ENCODE peak calls at places on chromosomes 7 and 10, in nine cellular contexts. Q is uterus, R is transverse colon, N is cardiac fibroblast, Y is hepatocyte, B is right lobe of liver, C is mucosa of descending colon, P is AG09309, D is choroid plexus epithelial cell. I is an unnamed sample.

GRCh38 chr7:105011771-105012502 is 2.1 kb upstream of the KMT2E start:
- DNase-seq in Q (peak), R (peak), N (no peak), Y (no peak), B (no peak), C (peak), P (no peak), D (no peak), I (no peak)

GRCh38 chr7:135684699-135685098 is 22.4 kb downstream of the STMP1 start:
- DNase-seq in Q (no peak), R (no peak), N (peak), Y (no peak), B (no peak), C (no peak), P (no peak), D (no peak), I (no peak)

GRCh38 chr7:39683216-39683845 is 60.0 kb downstream of the RALA start:
- DNase-seq in Q (no peak), R (no peak), N (peak), Y (peak), B (no peak), C (no peak), P (no peak), D (peak), I (peak)

GRCh38 chr10:88194041-88194887 is 330.8 kb downstream of the PTEN start:
- DNase-seq in Q (peak), R (no peak), N (peak), Y (no peak), B (no peak), C (no peak), P (no peak), D (no peak), I (peak)

GRCh38 chr7:4774804-4775280 is 581 bp upstream of the AP5Z1 start:
- DNase-seq in Q (no peak), R (no peak), N (peak), Y (peak), B (no peak), C (peak), P (peak), D (peak), I (peak)

GRCh38 chr7:7821517-7821916 is 103.1 kb upstream of the RPA3 start:
- DNase-seq in Q (no peak), R (no peak), N (no peak), Y (no peak), B (no peak), C (no peak), P (no peak), D (no peak), I (no peak)

GRCh38 chr10:672139-672538 is 17.3 kb downstream of the DIP2C start:
- DNase-seq in Q (no peak), R (peak), N (no peak), Y (no peak), B (no peak), C (peak), P (no peak), D (no peak), I (no peak)

GRCh38 chr7:84412161-84412969 is 217.8 kb upstream of the SEMA3A start:
- DNase-seq in Q (no peak), R (no peak), N (peak), Y (peak), B (no peak), C (no peak), P (peak), D (peak), I (peak)

GRCh38 chr10:64041185-64041988 is 520.2 kb downstream of the REEP3 start:
- DNase-seq in Q (peak), R (peak), N (peak), Y (peak), B (peak), C (peak), P (peak), D (peak), I (peak)

GRCh38 chr7:134255814-134256213 is 60.9 kb downstream of the SLC35B4 start:
- DNase-seq in Q (no peak), R (no peak), N (no peak), Y (no peak), B (no peak), C (no peak), P (no peak), D (no peak), I (no peak)

GRCh38 chr7:11127988-11128387 is 154.3 kb downstream of the PHF14 start:
- DNase-seq in Q (no peak), R (no peak), N (no peak), Y (no peak), B (no peak), C (no peak), P (no peak), D (no peak), I (no peak)

GRCh38 chr7:6516387-6516983 is 34.8 kb downstream of the GRID2IP start:
- DNase-seq in Q (peak), R (peak), N (peak), Y (peak), B (peak), C (peak), P (peak), D (peak), I (peak)

GRCh38 chr10:69801434-69802315 is at the start of gene COL13A1:
- DNase-seq in Q (peak), R (peak), N (peak), Y (peak), B (no peak), C (peak), P (no peak), D (peak), I (peak)

GRCh38 chr7:135620980-135621850 is 41.1 kb upstream of the STMP1 start:
- DNase-seq in Q (no peak), R (peak), N (peak), Y (peak), B (no peak), C (no peak), P (peak), D (peak), I (peak)

GRCh38 chr7:80136276-80137045 is 1.8 kb downstream of the GNAI1 start:
- DNase-seq in Q (no peak), R (no peak), N (peak), Y (peak), B (no peak), C (no peak), P (no peak), D (peak), I (peak)

GRCh38 chr7:80133361-80134104 is 1.1 kb upstream of the GNAI1 start:
- DNase-seq in Q (no peak), R (peak), N (peak), Y (peak), B (no peak), C (no peak), P (no peak), D (peak), I (no peak)

GRCh38 chr7:80135306-80136104 is 874 bp downstream of the GNAI1 start:
- DNase-seq in Q (peak), R (peak), N (peak), Y (peak), B (no peak), C (peak), P (no peak), D (peak), I (peak)

GRCh38 chr7:80134105-80134535 is 511 bp upstream of the GNAI1 start:
- DNase-seq in Q (no peak), R (no peak), N (no peak), Y (no peak), B (no peak), C (no peak), P (no peak), D (no peak), I (no peak)

DNA sequence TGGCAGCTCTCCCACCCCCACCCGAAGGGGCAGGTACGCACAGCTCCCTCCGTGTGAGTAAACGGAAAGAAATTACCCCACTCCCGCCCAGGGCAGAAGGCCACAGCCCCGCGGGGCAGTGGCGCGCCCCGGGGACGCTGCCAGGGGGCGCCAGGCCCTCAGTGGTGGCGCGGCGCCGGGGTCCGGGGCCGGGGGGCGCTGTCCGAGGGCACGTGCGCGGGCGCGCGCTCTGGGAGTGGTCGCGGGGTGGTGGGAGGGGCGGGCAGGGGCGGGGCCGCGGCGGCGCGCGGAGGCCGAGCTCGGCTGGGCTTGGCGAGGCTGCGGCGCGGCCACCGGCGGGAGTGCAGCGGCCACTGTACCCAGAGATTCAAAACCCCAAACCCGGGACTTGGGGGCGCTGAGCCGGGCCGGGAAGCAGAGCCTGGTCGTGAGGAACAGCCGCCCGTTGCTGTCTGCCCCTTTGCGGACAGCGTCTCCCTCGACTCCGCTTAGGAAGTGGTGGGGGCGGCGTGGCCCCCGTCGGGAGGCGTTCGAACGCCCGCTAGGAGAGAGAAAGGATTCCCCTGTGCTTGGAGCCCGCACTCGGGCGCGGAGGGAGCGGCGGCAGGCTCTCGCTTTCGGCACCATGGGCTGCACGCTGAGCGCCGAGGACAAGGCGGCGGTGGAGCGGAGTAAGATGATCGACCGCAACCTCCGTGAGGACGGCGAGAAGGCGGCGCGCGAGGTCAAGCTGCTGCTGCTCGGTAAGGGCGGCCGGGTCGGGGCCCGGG is at the start of gene GNAI1:
- DNase-seq in Q (peak), R (peak), N (peak), Y (peak), B (peak), C (peak), P (peak), D (peak), I (peak)
- TF ChIP-seq CTCF in Q (peak), R (peak), N (peak), Y (peak), B (peak), C (peak), P (peak), D (peak), I (peak)

GRCh38 chr7:1663857-1664651 is 6.0 kb upstream of the ELFN1 start:
- DNase-seq in Q (peak), R (peak), N (no peak), Y (peak), B (peak), C (peak), P (no peak), D (no peak), I (no peak)

GRCh38 chr7:1666251-1666778 is 3.8 kb upstream of the ELFN1 start:
- DNase-seq in Q (no peak), R (no peak), N (no peak), Y (peak), B (peak), C (peak), P (no peak), D (no peak), I (no peak)

GRCh38 chr7:1666779-1667565 is 3.1 kb upstream of the ELFN1 start:
- DNase-seq in Q (no peak), R (no peak), N (no peak), Y (peak), B (peak), C (peak), P (no peak), D (no peak), I (peak)

GRCh38 chr7:1664711-1665591 is 5.1 kb upstream of the ELFN1 start:
- DNase-seq in Q (peak), R (peak), N (peak), Y (peak), B (peak), C (peak), P (no peak), D (peak), I (peak)

DNA sequence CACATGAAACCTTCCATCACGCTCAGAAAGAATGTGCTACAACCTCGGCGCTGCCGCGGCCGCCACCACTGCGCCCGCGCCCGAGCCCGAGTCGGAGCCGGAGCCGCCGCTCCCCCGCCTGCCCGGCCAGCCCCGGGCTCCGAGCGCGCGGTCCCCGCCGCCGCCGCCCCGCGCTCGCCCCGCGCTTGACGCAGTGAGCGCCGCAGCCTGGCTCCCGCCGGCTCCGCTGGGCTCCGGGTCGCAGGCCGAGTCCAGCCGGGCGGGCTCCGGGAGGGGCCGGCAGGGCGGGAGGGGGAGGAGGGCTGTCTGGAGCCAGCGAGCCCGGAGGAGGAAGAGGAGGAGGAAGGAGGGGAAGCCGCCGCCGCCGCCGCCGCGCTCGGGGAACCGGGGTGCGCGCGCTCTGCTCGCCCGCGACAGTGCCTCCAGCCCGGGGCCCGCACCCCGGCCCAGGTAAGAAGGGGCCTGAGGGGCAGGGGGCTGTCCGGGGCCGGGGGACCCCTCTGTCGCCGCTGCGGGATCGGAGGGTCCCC is 4.3 kb upstream of the ELFN1 start:
- DNase-seq in Q (no peak), R (no peak), N (peak), Y (peak), B (peak), C (peak), P (no peak), D (peak), I (no peak)
- H3K4me3 ChIP-seq in Q (peak), R (peak), N (peak), Y (no peak), B (peak), C (no peak), P (peak), D (peak), I (peak)

GRCh38 chr7:124276005-124276606 is 243.2 kb upstream of the TMEM229A start:
- DNase-seq in Q (no peak), R (peak), N (peak), Y (peak), B (no peak), C (no peak), P (no peak), D (peak), I (peak)
- TF ChIP-seq CTCF in Q (no peak), R (peak), N (peak), Y (peak), B (peak), C (no peak), P (no peak), D (peak), I (peak)

GRCh38 chr7:87785368-87785995 is 90.7 kb downstream of the SLC25A40 start:
- DNase-seq in Q (no peak), R (no peak), N (no peak), Y (no peak), B (no peak), C (no peak), P (no peak), D (no peak), I (no peak)
- H3K4me3 ChIP-seq in Q (no peak), R (no peak), N (no peak), Y (no peak), B (no peak), C (no peak), P (no peak), D (no peak), I (no peak)

GRCh38 chr10:79179404-79180309 is 110.9 kb downstream of the ZMIZ1 start:
- DNase-seq in Q (no peak), R (no peak), N (no peak), Y (peak), B (no peak), C (no peak), P (no peak), D (peak), I (no peak)
- TF ChIP-seq CTCF in Q (no peak), R (no peak), N (no peak), Y (no peak), B (no peak), C (no peak), P (peak), D (peak), I (peak)

I was measured in fibroblast of villous mesenchyme.